ENCODE peak calls at places on chromosomes 13 and 19, in six cellular contexts. Q is T1000, R is NCI-H82, K is neuronal stem cell, T is GDM1, L is NCI-H1694. N is an unnamed sample.
A peak's percentile ranks its signal among the peaks of the same experiment; 100 is the strongest.

GRCh38 chr13:91574756-91575155 is 176.3 kb downstream of the GPC5 start:
- DNase-seq in K (no peak), T (no peak), R (no peak), L (no peak), Q (no peak), N (no peak)

GRCh38 chr19:1173845-1174809 is at the start of gene SBNO2:
- DNase-seq in T (peak; percentile 77), L (peak; percentile 14), K (peak; percentile 85), R (peak; percentile 83), Q (peak; percentile 91), N (peak; percentile 68)

GRCh38 chr19:44755219-44755618 is 6.7 kb downstream of the BCL3 start:
- DNase-seq in T (no peak), L (no peak), R (no peak), K (no peak), Q (no peak), N (no peak)

GRCh38 chr13:98889419-98890079 is 88.3 kb downstream of the DOCK9 start:
- DNase-seq in K (no peak), L (no peak), R (no peak), T (no peak), Q (no peak), N (no peak)

GRCh38 chr13:24625324-24625723 is 54.9 kb upstream of the ATP12A start:
- DNase-seq in Q (no peak), R (no peak), T (no peak), K (no peak), L (no peak), N (no peak)

GRCh38 chr19:6091771-6092291 is 18.5 kb downstream of the RFX2 start:
- DNase-seq in T (no peak), L (no peak), K (no peak), R (no peak), Q (no peak), N (no peak)

GRCh38 chr13:59358014-59358413 is 805.7 kb downstream of the DIAPH3 start:
- DNase-seq in R (no peak), T (no peak), L (no peak), K (no peak), Q (no peak), N (no peak)

GRCh38 chr19:8304841-8305621 is 3.1 kb downstream of the CD320 start:
- DNase-seq in T (no peak), K (peak; percentile 21), Q (no peak), L (no peak), R (peak; percentile 89), N (no peak)

GRCh38 chr13:49476529-49476928 is 19.2 kb upstream of the PHF11 start:
- DNase-seq in R (no peak), Q (no peak), K (no peak), T (no peak), L (no peak), N (no peak)

GRCh38 chr19:39407644-39408391 is 1.2 kb downstream of the ZFP36 start:
- DNase-seq in L (no peak), T (no peak), R (no peak), K (no peak), Q (peak; percentile 46), N (no peak)

GRCh38 chr13:23515116-23515515 is 55.1 kb upstream of the TNFRSF19 start:
- DNase-seq in L (no peak), K (no peak), Q (no peak), R (no peak), T (no peak), N (no peak)

GRCh38 chr19:31349160-31349881 is at the start of gene TSHZ3:
- DNase-seq in Q (peak; percentile 51), K (no peak), R (peak; percentile 58), L (no peak), T (no peak), N (peak; percentile 80)

GRCh38 chr13:98675837-98676236 is 76.6 kb downstream of the SLC15A1 start:
- DNase-seq in Q (no peak), K (no peak), L (no peak), T (no peak), R (no peak), N (no peak)

GRCh38 chr19:18418725-18419194 is 438 bp upstream of the SSBP4 start:
- DNase-seq in L (no peak), R (no peak), K (no peak), T (no peak), Q (peak; percentile 52), N (no peak)

GRCh38 chr13:30829788-30830637 is 76.1 kb upstream of the MEDAG start:
- DNase-seq in K (no peak), R (no peak), T (no peak), L (no peak), Q (no peak), N (no peak)

GRCh38 chr19:18736415-18737336 is 53.2 kb downstream of the CRTC1 start:
- DNase-seq in Q (no peak), L (no peak), T (no peak), R (peak; percentile 92), K (no peak), N (no peak)

GRCh38 chr19:8577247-8577646 is at the start of gene MYO1F:
- DNase-seq in K (no peak), L (no peak), R (no peak), Q (no peak), T (peak; percentile 35), N (no peak)

GRCh38 chr13:43058318-43058674 is 34.9 kb downstream of the DNAJC15 start:
- DNase-seq in K (no peak), L (no peak), Q (peak; percentile 61), R (no peak), T (no peak), N (peak; percentile 23)

GRCh38 chr19:44602071-44602470 is 11.3 kb upstream of the IGSF23 start:
- DNase-seq in R (peak; percentile 33), Q (no peak), K (no peak), L (no peak), T (no peak), N (no peak)

GRCh38 chr13:111865046-111865445 is 201.9 kb upstream of the SOX1 start:
- DNase-seq in Q (no peak), R (no peak), L (no peak), K (no peak), T (no peak), N (no peak)

GRCh38 chr13:40102854-40103253 is 447.4 kb downstream of the COG6 start:
- DNase-seq in L (no peak), K (no peak), T (no peak), Q (no peak), R (no peak), N (peak; percentile 51)

GRCh38 chr13:110329798-110330461 is 22.8 kb downstream of the COL4A2 start:
- DNase-seq in Q (no peak), L (no peak), K (no peak), T (no peak), R (no peak), N (no peak)

GRCh38 chr13:45055198-45055901 is 65.0 kb upstream of the GTF2F2 start:
- DNase-seq in Q (no peak), K (no peak), T (no peak), R (peak; percentile 24), L (peak; percentile 39), N (peak; percentile 49)

GRCh38 chr13:40061466-40062450 is 406.3 kb downstream of the COG6 start:
- DNase-seq in Q (no peak), L (no peak), R (no peak), K (no peak), T (no peak), N (no peak)

GRCh38 chr13:26299168-26299788 is 45.3 kb downstream of the CDK8 start:
- DNase-seq in T (no peak), K (no peak), Q (no peak), L (no peak), R (no peak), N (no peak)

GRCh38 chr13:33249066-33249465 is 36.5 kb downstream of the STARD13 start:
- DNase-seq in Q (no peak), L (no peak), R (no peak), T (no peak), K (no peak), N (no peak)

N was measured in H54.